ENCODE peak calls at places on chromosomes 11 and 22, in nine cellular contexts. R is dorsolateral prefrontal cortex; A is SHP77 treated with DMSO at 0.1 percent for 48 hours; U is progenitor cell of endocrine pancreas; D is GM04504; N is activated CD8-positive, alpha-beta T cell treated with anti-CD3 and anti-CD28 coated beads, Interleukin-2, amount 10 ng/mL, durations not matched to agents 7 days and 5 days; V is endothelial cell; M is A549; K is coronary artery. F is an unnamed sample.

GRCh38 chr22:33515733-33516297 is 404.5 kb downstream of the LARGE1 start:
- DNase-seq in R (no peak), A (peak; percentile 8), U (no peak), D (no peak), N (no peak), V (no peak), M (no peak), K (no peak), F (no peak)

GRCh38 chr22:16806401-16806800 is 18.8 kb downstream of the XKR3 start:
- DNase-seq in R (no peak), A (no peak), U (no peak), D (no peak), N (no peak), V (no peak), M (no peak), K (no peak), F (no peak)

GRCh38 chr11:85752201-85752889 is 58.6 kb downstream of the SYTL2 start:
- DNase-seq in R (no peak), A (no peak), U (no peak), D (no peak), N (peak; percentile 53), V (no peak), M (no peak), K (no peak), F (peak; percentile 29)

GRCh38 chr11:118202599-118203422 is 22.0 kb downstream of the JAML start:
- DNase-seq in R (no peak), A (no peak), U (no peak), D (no peak), N (peak; percentile 92), V (no peak), M (no peak), K (no peak), F (peak; percentile 59)

GRCh38 chr11:112223125-112223524 is 3.1 kb upstream of the PTS start:
- DNase-seq in R (no peak), A (no peak), U (no peak), D (no peak), N (no peak), V (no peak), M (no peak), K (no peak), F (no peak)

GRCh38 chr22:46171940-46172339 is 21.6 kb downstream of the PPARA start:
- DNase-seq in R (no peak), A (no peak), U (no peak), D (peak; percentile 82), N (no peak), V (no peak), M (no peak), K (no peak), F (peak; percentile 52)

GRCh38 chr22:48185656-48186055 is 1423.2 kb downstream of the TBC1D22A start:
- DNase-seq in R (no peak), A (no peak), U (no peak), D (no peak), N (peak; percentile 23), V (no peak), M (no peak), K (peak; percentile 24), F (peak; percentile 70)

GRCh38 chr11:64519541-64519940 is 71.5 kb upstream of the SLC22A12 start:
- DNase-seq in R (no peak), A (no peak), U (no peak), D (no peak), N (no peak), V (no peak), M (no peak), K (no peak), F (no peak)

GRCh38 chr11:131618203-131618602 is 247.8 kb downstream of the NTM start:
- DNase-seq in R (no peak), A (no peak), U (no peak), D (no peak), N (no peak), V (no peak), M (no peak), K (no peak), F (no peak)

GRCh38 chr22:31474743-31475142 is 14.9 kb downstream of the EIF4ENIF1 start:
- DNase-seq in R (no peak), A (no peak), U (no peak), D (peak; percentile 55), N (no peak), V (no peak), M (no peak), K (no peak), F (no peak)

GRCh38 chr11:10208045-10208674 is 85.9 kb downstream of the SBF2 start:
- DNase-seq in R (no peak), A (peak; percentile 6), U (no peak), D (no peak), N (no peak), V (no peak), M (peak; percentile 54), K (no peak), F (no peak)

GRCh38 chr11:85665756-85666155 is 827 bp upstream of the CREBZF start:
- DNase-seq in R (no peak), A (no peak), U (no peak), D (no peak), N (no peak), V (no peak), M (no peak), K (no peak), F (no peak)

GRCh38 chr11:125114518-125114917 is 3.1 kb upstream of the TMEM218 start:
- DNase-seq in R (no peak), A (no peak), U (no peak), D (no peak), N (peak; percentile 24), V (no peak), M (no peak), K (no peak), F (no peak)

GRCh38 chr22:50546326-50547230 is 879 bp downstream of the KLHDC7B start:
- DNase-seq in R (no peak), A (no peak), U (no peak), D (no peak), N (no peak), V (no peak), M (no peak), K (no peak), F (no peak)

GRCh38 chr22:43185860-43186261 is 1.1 kb downstream of the TTLL12 start:
- DNase-seq in R (peak; percentile 45), A (no peak), U (no peak), D (no peak), N (no peak), V (no peak), M (peak; percentile 26), K (no peak), F (peak; percentile 33)

GRCh38 chr11:102226702-102227101 is 90.6 kb upstream of the BIRC3 start:
- DNase-seq in R (no peak), A (no peak), U (no peak), D (no peak), N (no peak), V (no peak), M (no peak), K (no peak), F (no peak)

GRCh38 chr22:27588273-27588672 is 213.3 kb downstream of the MN1 start:
- DNase-seq in R (no peak), A (no peak), U (peak; percentile 40), D (no peak), N (no peak), V (no peak), M (no peak), K (no peak), F (no peak)

GRCh38 chr11:78040691-78041379 is 17.8 kb upstream of the KCTD14 start:
- DNase-seq in R (no peak), A (no peak), U (no peak), D (no peak), N (no peak), V (no peak), M (no peak), K (no peak), F (peak; percentile 22)

GRCh38 chr22:46072030-46072881 is 78.1 kb upstream of the PPARA start:
- DNase-seq in R (peak; percentile 53), A (no peak), U (no peak), D (no peak), N (peak; percentile 44), V (no peak), M (no peak), K (peak; percentile 81), F (peak; percentile 63)

GRCh38 chr11:102807921-102808320 is 10.0 kb upstream of the MMP1 start:
- DNase-seq in R (no peak), A (no peak), U (peak; percentile 13), D (no peak), N (no peak), V (peak; percentile 60), M (peak; percentile 33), K (no peak), F (peak; percentile 5)

GRCh38 chr11:121035823-121036222 is 11.9 kb downstream of the TBCEL start:
- DNase-seq in R (no peak), A (no peak), U (no peak), D (no peak), N (no peak), V (no peak), M (no peak), K (no peak), F (no peak)

GRCh38 chr11:34425863-34426262 is 12.9 kb upstream of the CAT start:
- DNase-seq in R (no peak), A (no peak), U (no peak), D (peak; percentile 56), N (no peak), V (no peak), M (no peak), K (no peak), F (no peak)

GRCh38 chr11:115168229-115168671 is 336.0 kb downstream of the CADM1 start:
- DNase-seq in R (peak; percentile 53), A (no peak), U (no peak), D (no peak), N (no peak), V (no peak), M (no peak), K (no peak), F (no peak)

GRCh38 chr11:110093407-110094297 is 460 bp downstream of the ZC3H12C start:
- DNase-seq in R (peak; percentile 78), A (peak; percentile 37), U (peak; percentile 44), D (peak; percentile 42), N (no peak), V (peak; percentile 46), M (no peak), K (peak; percentile 80), F (no peak)

GRCh38 chr11:122663764-122664163 is 8.2 kb downstream of the UBASH3B start:
- DNase-seq in R (no peak), A (no peak), U (no peak), D (no peak), N (no peak), V (no peak), M (no peak), K (no peak), F (peak; percentile 52)

GRCh38 chr11:17490938-17491337 is 14.3 kb upstream of the ABCC8 start:
- DNase-seq in R (no peak), A (no peak), U (no peak), D (no peak), N (no peak), V (no peak), M (no peak), K (no peak), F (no peak)

GRCh38 chr22:49792107-49792506 is 35.6 kb downstream of the BRD1 start:
- DNase-seq in R (no peak), A (no peak), U (no peak), D (no peak), N (no peak), V (no peak), M (no peak), K (no peak), F (no peak)

GRCh38 chr11:68646832-68647231 is 37.5 kb upstream of the GAL start:
- DNase-seq in R (no peak), A (no peak), U (no peak), D (no peak), N (no peak), V (no peak), M (no peak), K (no peak), F (no peak)

GRCh38 chr11:27525824-27526516 is 19.4 kb upstream of the LIN7C start:
- DNase-seq in R (no peak), A (no peak), U (no peak), D (no peak), N (no peak), V (no peak), M (no peak), K (no peak), F (no peak)

GRCh38 chr11:131073167-131073566 is 156.9 kb upstream of the SNX19 start:
- DNase-seq in R (no peak), A (no peak), U (no peak), D (no peak), N (no peak), V (no peak), M (no peak), K (no peak), F (no peak)

GRCh38 chr11:88656960-88657738 is 319.6 kb upstream of the CTSC start:
- DNase-seq in R (no peak), A (no peak), U (no peak), D (no peak), N (no peak), V (no peak), M (no peak), K (no peak), F (no peak)